ENCODE peak calls at places on chromosomes 5 and 9, in seven cellular contexts. H is esophagus squamous epithelium; N is PC-9; Q is left lung; G is CD4-positive, CD25-positive, alpha-beta regulatory T cell; M is cardiac muscle cell; T is tibial nerve. P is an unnamed sample. For H3K9me3 and H3K4me1, the result is how much of the 10 kb centered on the place peaks cover.

GRCh38 chr5:77781076-77781475 is 4.9 kb upstream of the TBCA start:
- DNase-seq in Q (no peak), H (no peak), N (no peak), T (no peak), M (no peak), G (no peak), P (no peak)

GRCh38 chr5:40578501-40579451 is 100.9 kb upstream of the PTGER4 start:
- DNase-seq in M (peak), H (no peak), T (no peak), G (peak), N (no peak), Q (no peak), P (no peak)

GRCh38 chr9:133238851-133239532 is 29.9 kb upstream of the OBP2B start:
- DNase-seq in N (peak), H (no peak), G (peak), Q (peak), T (peak), M (peak), P (no peak)

GRCh38 chr5:61734966-61735365 is 402.9 kb downstream of the ZSWIM6 start:
- DNase-seq in M (no peak), Q (no peak), T (no peak), H (no peak), N (no peak), G (no peak), P (no peak)

GRCh38 chr5:387491-388265 is 55.3 kb upstream of the EXOC3 start:
- DNase-seq in Q (no peak), N (no peak), G (no peak), T (no peak), M (no peak), H (no peak), P (no peak)

GRCh38 chr5:80083115-80083890 is 48.2 kb downstream of the THBS4 start:
- DNase-seq in M (peak), N (peak), H (no peak), T (peak), Q (no peak), G (peak), P (no peak)

GRCh38 chr5:1568201-1568979 is 44.6 kb upstream of the LPCAT1 start:
- DNase-seq in Q (no peak), G (no peak), T (no peak), M (peak), H (no peak), N (peak), P (no peak)

GRCh38 chr9:35105571-35106342 is 2.8 kb upstream of the STOML2 start:
- DNase-seq in N (no peak), H (no peak), T (no peak), M (no peak), G (no peak), Q (no peak), P (no peak)

GRCh38 chr5:90014420-90014819 is 395.1 kb downstream of the CETN3 start:
- DNase-seq in H (no peak), M (no peak), N (no peak), G (no peak), T (no peak), Q (no peak), P (no peak)

GRCh38 chr5:151568036-151568435 is 23.1 kb downstream of the FAT2 start:
- DNase-seq in H (no peak), Q (no peak), T (no peak), N (no peak), M (no peak), G (no peak), P (no peak)

GRCh38 chr9:88786291-88787054 is 204.8 kb upstream of the S1PR3 start:
- DNase-seq in M (peak), G (no peak), N (no peak), H (no peak), T (no peak), Q (no peak), P (no peak)

GRCh38 chr5:71601222-71602026 is 14.3 kb downstream of the MCCC2 start:
- DNase-seq in H (no peak), M (peak), Q (no peak), G (peak), T (no peak), N (peak), P (peak)

GRCh38 chr5:36751881-36752280 is 124.7 kb upstream of the NIPBL start:
- DNase-seq in T (no peak), H (no peak), Q (no peak), M (no peak), N (no peak), G (no peak), P (no peak)

GRCh38 chr9:108151161-108151586 is 661.6 kb upstream of the KLF4 start:
- DNase-seq in T (no peak), H (no peak), G (no peak), N (no peak), Q (no peak), M (peak), P (no peak)

GRCh38 chr5:172452398-172453205 is 1.7 kb downstream of the SH3PXD2B start:
- DNase-seq in H (no peak), Q (no peak), G (no peak), N (peak), T (peak), M (peak), P (no peak)

GRCh38 chr5:150589791-150590601 is 50.5 kb upstream of the SYNPO start:
- DNase-seq in G (no peak), H (no peak), T (peak), Q (peak), M (peak), N (no peak), P (no peak)

GRCh38 chr9:4985376-4986266 is 549 bp downstream of the JAK2 start:
- DNase-seq in T (peak), N (peak), Q (peak), H (no peak), M (peak), G (peak), P (no peak)

GRCh38 chr5:150774145-150774544 is 4.4 kb upstream of the SMIM3 start:
- DNase-seq in Q (no peak), N (no peak), T (no peak), H (no peak), M (peak), G (no peak), P (no peak)

GRCh38 chr9:99299214-99300102 is 77.4 kb downstream of the SEC61B start:
- DNase-seq in H (no peak), N (no peak), G (no peak), M (peak), T (no peak), Q (no peak), P (no peak)

GRCh38 chr5:33854733-33855151 is 37.0 kb downstream of the ADAMTS12 start:
- DNase-seq in N (peak), M (peak), T (no peak), H (no peak), G (no peak), Q (no peak), P (no peak)

GRCh38 chr5:6305821-6306220 is 72.5 kb downstream of the MED10 start:
- DNase-seq in Q (no peak), N (no peak), M (no peak), H (no peak), T (no peak), G (no peak), P (no peak)

GRCh38 chr9:72363226-72363625 is 1.8 kb downstream of the ZFAND5 start:
- DNase-seq in T (no peak), G (no peak), M (no peak), N (no peak), Q (no peak), H (no peak), P (no peak)

GRCh38 chr9:125506045-125506444 is 201.0 kb downstream of the MAPKAP1 start:
- DNase-seq in T (no peak), G (no peak), N (no peak), Q (no peak), H (no peak), M (peak), P (no peak)

GRCh38 chr5:50320131-50320749 is 120.8 kb downstream of the EMB start:
- DNase-seq in M (no peak), H (no peak), Q (no peak), T (no peak), G (no peak), N (no peak), P (no peak)

GRCh38 chr5:180623411-180623834 is 26.0 kb downstream of the FLT4 start:
- DNase-seq in G (peak), M (no peak), N (no peak), H (no peak), T (no peak), Q (no peak), P (no peak)

GRCh38 chr9:71783120-71783523 is 14.8 kb upstream of the CEMIP2 start:
- DNase-seq in N (peak), G (peak), Q (peak), M (no peak), T (no peak), H (no peak), P (no peak)

GRCh38 chr9:72947987-72948465 is 4.8 kb downstream of the ALDH1A1 start:
- DNase-seq in M (no peak), N (no peak), H (no peak), G (no peak), T (no peak), Q (no peak), P (no peak)

GRCh38 chr5:45437746-45438145 is 258.4 kb downstream of the HCN1 start:
- DNase-seq in H (no peak), N (no peak), M (no peak), T (no peak), Q (no peak), G (no peak), P (no peak)

GRCh38 chr5:125053179-125053578 is 306.7 kb upstream of the ZNF608 start:
- DNase-seq in H (no peak), M (no peak), N (no peak), Q (no peak), T (no peak), G (no peak), P (no peak)

GRCh38 chr9:100303812-100304211 is 48.9 kb downstream of the TEX10 start:
- DNase-seq in T (no peak), H (no peak), N (no peak), G (no peak), Q (no peak), M (no peak), P (no peak)

GRCh38 chr9:116175616-116176015 is 22.0 kb downstream of the PAPPA start:
- DNase-seq in N (no peak), T (no peak), M (no peak), G (no peak), H (no peak), Q (no peak), P (no peak)

GRCh38 chr5:53426517-53426839 is 54.0 kb upstream of the FST start:
- DNase-seq in Q (no peak), M (no peak), H (no peak), T (no peak), N (no peak), G (no peak), P (no peak)

GRCh38 chr5:43140286-43140685 is 19.6 kb downstream of the ZNF131 start:
- DNase-seq in T (no peak), H (no peak), N (no peak), M (peak), G (peak), Q (no peak), P (no peak)

GRCh38 chr9:114238919-114239879 is 83.7 kb upstream of the ORM1 start:
- DNase-seq in N (no peak), Q (no peak), T (no peak), H (no peak), M (peak), G (no peak), P (no peak)

GRCh38 chr9:83432104-83432627 is 106.0 kb downstream of the FRMD3 start:
- DNase-seq in N (peak), H (no peak), T (peak), Q (peak), G (no peak), M (peak), P (peak)

GRCh38 chr5:111945535-111945934 is 188.5 kb upstream of the NREP start:
- DNase-seq in M (peak), N (no peak), H (no peak), T (no peak), Q (no peak), G (no peak), P (no peak)

DNA sequence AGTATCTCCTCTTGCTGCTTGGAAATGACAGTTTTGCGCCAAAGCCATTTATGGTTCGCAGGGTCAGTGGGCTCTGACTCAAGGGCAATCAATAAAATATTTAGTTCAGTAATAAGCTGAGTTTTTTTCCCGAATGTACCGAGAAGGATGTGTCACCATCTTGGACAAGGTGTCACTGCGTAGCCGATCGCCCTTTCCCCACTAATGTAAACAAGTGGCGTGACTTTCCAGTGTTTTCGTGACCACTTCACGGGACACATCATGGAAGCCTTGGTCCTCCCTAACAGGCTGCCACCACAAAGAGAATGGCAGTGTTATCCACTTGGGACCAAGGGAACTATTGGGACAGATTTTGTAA is 16.4 kb downstream of the ISL1 start:
- DNase-seq in Q (no peak), T (no peak), M (no peak), H (no peak), N (no peak), G (no peak), P (no peak)
- H3K4me3 ChIP-seq in Q (no peak), T (no peak), M (peak), H (no peak), N (no peak), G (no peak), P (no peak)

DNA sequence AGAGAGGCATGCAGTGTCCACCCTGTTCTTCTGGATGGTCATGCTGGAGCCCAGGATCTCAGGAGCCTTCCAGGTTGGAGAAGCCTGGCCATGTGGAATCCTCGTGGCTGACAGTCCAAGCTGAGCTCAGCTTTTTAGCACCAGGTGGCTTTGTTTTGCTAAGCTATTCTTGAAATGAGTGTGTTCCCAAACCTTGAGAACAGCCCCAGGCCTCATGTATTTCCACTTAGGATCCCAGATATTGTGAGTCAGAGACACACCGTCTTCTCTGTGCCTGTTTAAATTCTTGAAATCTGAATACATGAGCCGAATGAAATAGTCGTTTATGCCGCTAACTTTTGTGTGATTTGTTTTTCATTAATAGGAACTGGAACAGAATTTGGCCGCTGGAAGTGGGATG is 61.2 kb downstream of the IRX2 start:
- DNase-seq in H (no peak), Q (no peak), N (no peak), M (no peak), T (no peak), G (no peak), P (no peak)
- H3K9me3 ChIP-seq in H (under half), Q (under half), N (under half), M (under half), T (under half), G (under half), P (under half)

GRCh38 chr9:121316378-121316777 is 48.4 kb downstream of the GSN start:
- DNase-seq in N (no peak), G (no peak), T (no peak), Q (no peak), H (no peak), M (no peak), P (no peak)
- H3K4me1 ChIP-seq in N (under half), G (under half), T (under half), Q (under half), H (half or more), M (under half), P (half or more)

DNA sequence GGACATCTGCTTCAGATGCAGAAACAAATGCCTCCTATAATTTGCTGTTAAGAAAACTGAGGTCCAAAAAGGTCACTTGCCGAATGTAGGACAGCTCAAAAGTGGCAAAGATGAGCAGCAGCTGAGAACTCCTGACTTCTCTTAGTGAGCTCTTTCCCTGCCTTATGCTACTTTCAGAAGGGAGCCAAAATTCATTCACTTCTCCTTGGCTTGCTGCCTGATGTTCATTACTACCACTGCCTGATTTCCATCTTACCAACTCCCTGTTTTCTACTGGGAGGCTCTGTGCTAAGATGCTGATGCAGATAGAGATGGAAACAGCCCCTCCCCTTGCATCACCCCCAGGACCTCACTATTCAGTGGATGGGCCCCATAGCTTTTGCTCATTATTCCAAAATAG is 60.1 kb downstream of the SEMA6A start:
- DNase-seq in H (no peak), G (no peak), Q (no peak), N (no peak), M (no peak), T (no peak), P (no peak)
- H3K4me3 ChIP-seq in H (no peak), G (no peak), Q (no peak), N (no peak), M (no peak), T (no peak), P (no peak)

DNA sequence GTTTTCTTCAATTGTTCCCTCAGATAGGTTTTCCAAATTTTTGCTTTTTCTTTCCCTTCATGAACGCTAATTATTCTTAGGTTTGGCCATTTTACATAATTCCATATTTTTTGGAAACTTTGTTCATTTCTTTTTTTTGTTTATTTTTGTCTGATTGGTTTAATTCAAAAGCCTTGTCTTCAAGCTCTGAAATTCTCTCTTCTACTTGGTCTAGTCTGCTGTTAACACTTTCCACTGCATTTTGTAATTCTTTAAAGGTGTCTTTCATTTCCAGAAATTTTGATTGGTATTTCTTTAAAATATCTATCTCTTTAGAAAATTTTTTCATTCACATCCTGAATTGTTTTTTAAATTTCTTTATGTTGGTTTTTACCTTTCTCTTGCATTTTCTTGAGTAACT is 63.9 kb upstream of the VLDLR start:
- DNase-seq in M (no peak), Q (no peak), H (no peak), N (no peak), T (no peak), G (no peak), P (no peak)
- H3K9me3 ChIP-seq in M (under half), Q (under half), H (under half), N (under half), T (under half), G (under half), P (under half)

GRCh38 chr9:112780637-112781036 is 30.1 kb downstream of the SNX30 start:
- DNase-seq in N (no peak), H (no peak), G (no peak), T (no peak), M (no peak), Q (no peak), P (no peak)
- H3K4me1 ChIP-seq in N (under half), H (under half), G (under half), T (under half), M (under half), Q (under half), P (under half)

DNA sequence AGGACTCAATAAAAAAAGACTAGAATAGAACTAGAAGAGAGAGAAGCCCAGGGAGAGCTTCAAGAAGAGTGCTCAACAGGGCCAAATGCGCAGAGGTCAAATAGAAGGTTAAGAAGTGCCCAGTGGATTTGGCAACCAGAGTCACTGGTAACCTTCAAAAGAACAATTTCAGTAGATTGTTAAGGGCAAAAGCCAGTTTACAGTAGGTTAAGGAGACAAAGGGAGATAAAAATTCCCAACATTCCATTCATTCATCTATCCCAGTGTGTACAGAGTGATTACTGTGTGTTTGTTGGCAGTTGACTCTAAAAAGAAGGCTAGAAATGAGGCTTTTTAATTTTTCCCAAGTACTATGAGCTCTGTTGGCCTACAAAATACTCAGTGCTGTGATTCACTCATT is 69.4 kb downstream of the RIGI start:
- DNase-seq in Q (no peak), M (peak), H (no peak), N (no peak), G (no peak), T (no peak), P (no peak)
- H3K4me3 ChIP-seq in Q (no peak), M (no peak), H (no peak), N (no peak), G (no peak), T (no peak), P (no peak)